ENCODE peak calls at places on chromosomes 11 and 22, in six cellular contexts. V, P, L, X, T and D are unnamed samples.
A peak's percentile ranks its signal among the peaks of the same experiment; 100 is the strongest.

GRCh38 chr11:103491777-103492176 is 382.6 kb downstream of the DYNC2H1 start:
- DNase-seq in V (no peak), P (no peak), L (no peak), X (no peak), T (no peak), D (no peak)

GRCh38 chr22:25728064-25728463 is 13.9 kb upstream of the MYO18B start:
- DNase-seq in V (no peak), P (no peak), L (no peak), X (no peak), T (no peak), D (no peak)

GRCh38 chr11:125457814-125458343 is 38.2 kb downstream of the FEZ1 start:
- DNase-seq in V (peak; percentile 13), P (no peak), L (peak; percentile 46), X (no peak), T (peak; percentile 13), D (no peak)

GRCh38 chr11:76838422-76839068 is 22.2 kb upstream of the ACER3 start:
- DNase-seq in V (peak; percentile 45), P (no peak), L (peak; percentile 86), X (peak; percentile 41), T (peak; percentile 69), D (peak; percentile 22)

GRCh38 chr11:77094841-77095365 is 7.7 kb upstream of the OMP start:
- DNase-seq in V (no peak), P (no peak), L (no peak), X (no peak), T (no peak), D (no peak)

GRCh38 chr11:45180888-45181594 is 34.6 kb downstream of the PRDM11 start:
- DNase-seq in V (no peak), P (no peak), L (peak; percentile 75), X (peak; percentile 89), T (peak; percentile 59), D (peak; percentile 90)

GRCh38 chr22:19962246-19962908 is 20.8 kb upstream of the TXNRD2 start:
- DNase-seq in V (peak; percentile 84), P (no peak), L (peak; percentile 97), X (peak; percentile 47), T (peak; percentile 75), D (peak; percentile 70)

GRCh38 chr11:124625504-124626168 is 3.0 kb downstream of the TBRG1 start:
- DNase-seq in V (no peak), P (no peak), L (no peak), X (no peak), T (no peak), D (no peak)

GRCh38 chr11:103995896-103996295 is 40.5 kb upstream of the DDI1 start:
- DNase-seq in V (no peak), P (no peak), L (no peak), X (no peak), T (no peak), D (no peak)

DNA sequence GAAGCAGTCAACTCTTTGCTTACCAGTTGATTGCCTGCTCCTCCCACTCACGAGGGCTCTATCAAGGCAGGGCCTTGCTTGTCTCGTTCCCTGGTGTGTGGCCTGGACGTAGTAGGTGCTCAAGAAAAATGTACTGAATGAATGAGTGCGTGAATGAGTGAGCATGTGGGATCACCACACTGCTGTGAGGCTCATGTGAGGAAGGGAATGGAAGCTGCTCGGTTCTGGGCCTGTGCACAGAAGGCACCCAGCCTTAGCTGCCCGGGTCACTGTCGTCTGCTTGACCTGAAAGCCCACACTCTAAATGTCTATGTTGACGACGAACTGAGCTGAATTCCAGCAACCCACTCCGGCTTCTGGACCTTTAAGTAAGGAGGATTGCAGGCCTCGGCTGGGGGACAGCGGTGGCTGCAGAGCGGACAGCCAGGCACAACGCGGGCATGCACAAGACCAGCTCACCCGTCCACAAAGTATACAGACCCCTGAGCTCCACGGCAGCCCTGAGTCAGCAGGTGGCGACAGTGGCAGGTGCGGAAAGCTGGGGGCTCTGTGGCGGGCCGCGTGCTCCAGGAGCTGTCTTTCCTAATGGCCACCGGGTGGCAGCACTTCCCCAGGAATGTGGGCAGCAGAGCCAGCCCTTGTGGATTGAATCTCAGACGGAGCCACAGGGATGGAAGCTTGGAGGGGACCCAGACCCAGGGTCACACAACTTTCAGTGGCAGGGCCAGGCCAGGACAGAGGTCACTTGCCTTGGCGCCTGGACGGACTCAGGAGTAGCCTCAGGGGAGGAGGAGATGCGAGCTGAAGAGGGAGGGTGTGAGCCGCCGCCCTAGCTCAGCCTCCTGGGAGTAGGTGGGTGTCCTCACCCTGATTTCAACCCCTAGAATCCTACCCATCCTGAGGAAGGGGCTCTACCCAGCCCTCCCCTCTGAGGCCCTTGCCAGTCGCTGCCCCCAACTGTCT is 5.0 kb upstream of the PICK1 start:
- DNase-seq in V (peak; percentile 84), P (peak; percentile 30), L (peak; percentile 81), X (peak; percentile 76), T (peak; percentile 74), D (peak; percentile 78)
- TF ChIP-seq MYC in V (peak; percentile 97), P (peak; percentile 29), L (peak; percentile 86), X (peak; percentile 54), T (no peak), D (peak; percentile 82)

GRCh38 chr22:35554297-35554845 is 13.7 kb downstream of the RASD2 start:
- DNase-seq in V (no peak), P (no peak), L (no peak), X (no peak), T (no peak), D (peak; percentile 80)
- TF ChIP-seq MYC in V (no peak), P (no peak), L (no peak), X (no peak), T (no peak), D (no peak)

DNA sequence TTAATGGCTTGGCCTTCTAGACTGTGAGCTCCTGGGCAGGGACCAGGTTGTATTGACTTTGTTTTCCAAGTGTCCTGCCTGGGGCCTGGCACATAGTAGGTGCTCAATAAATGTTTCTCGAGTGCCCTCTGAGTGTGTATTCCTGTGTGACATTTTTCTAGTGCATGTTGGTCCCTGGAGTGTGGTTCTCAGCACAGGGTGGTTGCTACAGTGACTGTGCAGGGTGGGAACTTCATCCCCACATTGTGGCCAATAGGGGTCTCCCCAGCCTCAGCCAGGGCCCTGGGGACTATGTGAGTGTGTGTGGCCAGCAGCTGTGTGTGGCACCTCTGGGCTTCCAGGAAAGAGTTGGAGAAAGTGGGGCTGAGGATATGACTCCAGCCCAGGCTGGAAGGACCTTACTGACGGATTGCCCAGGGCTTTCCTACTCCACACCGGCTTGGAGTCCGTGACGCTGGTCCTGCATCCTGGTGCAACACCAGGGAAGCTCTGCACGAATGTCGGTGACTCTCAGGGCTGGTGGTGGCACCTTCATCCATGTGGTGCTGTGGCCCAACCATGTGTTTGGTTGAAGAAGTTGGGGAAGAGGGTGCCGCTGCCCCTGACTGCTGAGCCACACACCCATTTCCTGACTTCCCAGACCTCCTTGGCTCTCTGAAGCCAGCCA is 9.0 kb upstream of the MARK2 start:
- DNase-seq in V (peak; percentile 52), P (no peak), L (peak; percentile 77), X (no peak), T (peak; percentile 44), D (peak; percentile 72)
- TF ChIP-seq MYC in V (no peak), P (no peak), L (no peak), X (no peak), T (no peak), D (no peak)

GRCh38 chr11:68996376-68997123 is 15.8 kb upstream of the MRGPRD start:
- DNase-seq in V (no peak), P (no peak), L (no peak), X (no peak), T (no peak), D (no peak)
- TF ChIP-seq MYC in V (no peak), P (no peak), L (no peak), X (no peak), T (no peak), D (no peak)

GRCh38 chr11:36273110-36273509 is 16.1 kb downstream of the COMMD9 start:
- DNase-seq in V (no peak), P (no peak), L (no peak), X (no peak), T (no peak), D (no peak)
- TF ChIP-seq MYC in V (no peak), P (no peak), L (no peak), X (no peak), T (no peak), D (no peak)